ENCODE peak calls at places on chromosome 15, in eight cellular contexts. L, A, X, S, Y, M, O and Q are unnamed samples.

GRCh38 chr15:99440551-99441426 is 125.0 kb upstream of the MEF2A start:
- DNase-seq in L (no peak), A (no peak), X (no peak), S (no peak), Y (peak), M (peak), O (no peak), Q (peak)

GRCh38 chr15:31811641-31812040 is 218.7 kb upstream of the CHRNA7 start:
- DNase-seq in L (no peak), A (no peak), X (no peak), S (no peak), Y (no peak), M (no peak), O (no peak), Q (no peak)

GRCh38 chr15:72047020-72047419 is 70.9 kb downstream of the MYO9A start:
- DNase-seq in L (no peak), A (no peak), X (peak), S (no peak), Y (no peak), M (no peak), O (no peak), Q (no peak)

GRCh38 chr15:26767169-26767670 is 5.6 kb downstream of the GABRB3 start:
- DNase-seq in L (no peak), A (no peak), X (peak), S (no peak), Y (no peak), M (no peak), O (no peak), Q (peak)

GRCh38 chr15:40716165-40716564 is 21.2 kb downstream of the RAD51 start:
- DNase-seq in L (no peak), A (no peak), X (no peak), S (no peak), Y (no peak), M (no peak), O (no peak), Q (no peak)

GRCh38 chr15:92810418-92811138 is 89.5 kb upstream of the CHD2 start:
- DNase-seq in L (peak), A (peak), X (peak), S (no peak), Y (no peak), M (peak), O (no peak), Q (peak)

GRCh38 chr15:99619712-99620111 is 53.9 kb downstream of the MEF2A start:
- DNase-seq in L (peak), A (no peak), X (no peak), S (no peak), Y (no peak), M (no peak), O (no peak), Q (no peak)

GRCh38 chr15:92112180-92112579 is 258.7 kb downstream of the SLCO3A1 start:
- DNase-seq in L (peak), A (no peak), X (no peak), S (no peak), Y (no peak), M (no peak), O (no peak), Q (no peak)

GRCh38 chr15:71226536-71227455 is 111.5 kb downstream of the THSD4 start:
- DNase-seq in L (no peak), A (no peak), X (no peak), S (no peak), Y (no peak), M (no peak), O (no peak), Q (no peak)